ENCODE peak calls at places on chromosomes 5 and 9, in seven cellular contexts. One of them, this sample, is unnamed.

GRCh38 chr9:36903541-36904435 is 130.3 kb downstream of the PAX5 start:
- DNase-seq in tibial nerve: no peak
- DNase-seq in T-helper 9 cell: no peak
- DNase-seq in stimulated activated CD4-positive, alpha-beta T cell treated with anti-CD3 and anti-CD28 coated beads, Interleukin-4, amount 100 ng/mL, for 4 hours: no peak
- DNase-seq in iPS-NIHi11: no peak
- DNase-seq in activated T-helper 1 cell treated with anti-CD3 and anti-CD28 coated beads, Interleukin-2, amount 50 U/mL, for 16 hours: no peak
- DNase-seq in NCI-H1930: no peak
- DNase-seq in this sample: peak

GRCh38 chr5:95730730-95731570 is at the start of gene RHOBTB3:
- DNase-seq in NCI-H1930: peak
- DNase-seq in stimulated activated CD4-positive, alpha-beta T cell treated with anti-CD3 and anti-CD28 coated beads, Interleukin-4, amount 100 ng/mL, for 4 hours: peak
- DNase-seq in iPS-NIHi11: peak
- DNase-seq in tibial nerve: peak
- DNase-seq in T-helper 9 cell: peak
- DNase-seq in activated T-helper 1 cell treated with anti-CD3 and anti-CD28 coated beads, Interleukin-2, amount 50 U/mL, for 16 hours: peak
- DNase-seq in this sample: peak

GRCh38 chr9:99840061-99840460 is 18.4 kb downstream of the NR4A3 start:
- DNase-seq in stimulated activated CD4-positive, alpha-beta T cell treated with anti-CD3 and anti-CD28 coated beads, Interleukin-4, amount 100 ng/mL, for 4 hours: no peak
- DNase-seq in activated T-helper 1 cell treated with anti-CD3 and anti-CD28 coated beads, Interleukin-2, amount 50 U/mL, for 16 hours: no peak
- DNase-seq in tibial nerve: no peak
- DNase-seq in T-helper 9 cell: no peak
- DNase-seq in iPS-NIHi11: no peak
- DNase-seq in NCI-H1930: no peak
- DNase-seq in this sample: no peak

GRCh38 chr5:30698217-30698616 is 495.3 kb upstream of the CDH6 start:
- DNase-seq in NCI-H1930: no peak
- DNase-seq in tibial nerve: no peak
- DNase-seq in T-helper 9 cell: no peak
- DNase-seq in activated T-helper 1 cell treated with anti-CD3 and anti-CD28 coated beads, Interleukin-2, amount 50 U/mL, for 16 hours: no peak
- DNase-seq in stimulated activated CD4-positive, alpha-beta T cell treated with anti-CD3 and anti-CD28 coated beads, Interleukin-4, amount 100 ng/mL, for 4 hours: no peak
- DNase-seq in iPS-NIHi11: no peak
- DNase-seq in this sample: no peak

GRCh38 chr5:130289132-130290088 is 385.1 kb downstream of the CHSY3 start:
- DNase-seq in activated T-helper 1 cell treated with anti-CD3 and anti-CD28 coated beads, Interleukin-2, amount 50 U/mL, for 16 hours: no peak
- DNase-seq in NCI-H1930: no peak
- DNase-seq in tibial nerve: no peak
- DNase-seq in T-helper 9 cell: no peak
- DNase-seq in stimulated activated CD4-positive, alpha-beta T cell treated with anti-CD3 and anti-CD28 coated beads, Interleukin-4, amount 100 ng/mL, for 4 hours: no peak
- DNase-seq in iPS-NIHi11: no peak
- DNase-seq in this sample: no peak

GRCh38 chr5:110376281-110376916 is 350.1 kb downstream of the TMEM232 start:
- DNase-seq in stimulated activated CD4-positive, alpha-beta T cell treated with anti-CD3 and anti-CD28 coated beads, Interleukin-4, amount 100 ng/mL, for 4 hours: no peak
- DNase-seq in NCI-H1930: no peak
- DNase-seq in activated T-helper 1 cell treated with anti-CD3 and anti-CD28 coated beads, Interleukin-2, amount 50 U/mL, for 16 hours: no peak
- DNase-seq in T-helper 9 cell: no peak
- DNase-seq in tibial nerve: no peak
- DNase-seq in iPS-NIHi11: no peak
- DNase-seq in this sample: no peak

GRCh38 chr5:84383816-84384603 is 670 bp downstream of the EDIL3 start:
- DNase-seq in tibial nerve: peak
- DNase-seq in NCI-H1930: no peak
- DNase-seq in T-helper 9 cell: no peak
- DNase-seq in activated T-helper 1 cell treated with anti-CD3 and anti-CD28 coated beads, Interleukin-2, amount 50 U/mL, for 16 hours: no peak
- DNase-seq in stimulated activated CD4-positive, alpha-beta T cell treated with anti-CD3 and anti-CD28 coated beads, Interleukin-4, amount 100 ng/mL, for 4 hours: no peak
- DNase-seq in iPS-NIHi11: peak
- DNase-seq in this sample: peak

GRCh38 chr9:127263664-127264063 is 910 bp upstream of the GARNL3 start:
- DNase-seq in NCI-H1930: no peak
- DNase-seq in iPS-NIHi11: no peak
- DNase-seq in tibial nerve: peak
- DNase-seq in stimulated activated CD4-positive, alpha-beta T cell treated with anti-CD3 and anti-CD28 coated beads, Interleukin-4, amount 100 ng/mL, for 4 hours: no peak
- DNase-seq in activated T-helper 1 cell treated with anti-CD3 and anti-CD28 coated beads, Interleukin-2, amount 50 U/mL, for 16 hours: no peak
- DNase-seq in T-helper 9 cell: no peak
- DNase-seq in this sample: no peak

GRCh38 chr9:15722888-15723287 is 170.0 kb downstream of the CCDC171 start:
- DNase-seq in tibial nerve: no peak
- DNase-seq in iPS-NIHi11: peak
- DNase-seq in activated T-helper 1 cell treated with anti-CD3 and anti-CD28 coated beads, Interleukin-2, amount 50 U/mL, for 16 hours: no peak
- DNase-seq in stimulated activated CD4-positive, alpha-beta T cell treated with anti-CD3 and anti-CD28 coated beads, Interleukin-4, amount 100 ng/mL, for 4 hours: no peak
- DNase-seq in NCI-H1930: no peak
- DNase-seq in T-helper 9 cell: no peak
- DNase-seq in this sample: no peak

GRCh38 chr9:126146254-126147145 is 180.1 kb upstream of the MVB12B start:
- DNase-seq in NCI-H1930: no peak
- DNase-seq in tibial nerve: no peak
- DNase-seq in activated T-helper 1 cell treated with anti-CD3 and anti-CD28 coated beads, Interleukin-2, amount 50 U/mL, for 16 hours: no peak
- DNase-seq in iPS-NIHi11: peak
- DNase-seq in T-helper 9 cell: no peak
- DNase-seq in stimulated activated CD4-positive, alpha-beta T cell treated with anti-CD3 and anti-CD28 coated beads, Interleukin-4, amount 100 ng/mL, for 4 hours: peak
- DNase-seq in this sample: peak

GRCh38 chr9:123353984-123354591 is 1.9 kb upstream of the CRB2 start:
- DNase-seq in iPS-NIHi11: peak
- DNase-seq in stimulated activated CD4-positive, alpha-beta T cell treated with anti-CD3 and anti-CD28 coated beads, Interleukin-4, amount 100 ng/mL, for 4 hours: peak
- DNase-seq in T-helper 9 cell: peak
- DNase-seq in activated T-helper 1 cell treated with anti-CD3 and anti-CD28 coated beads, Interleukin-2, amount 50 U/mL, for 16 hours: peak
- DNase-seq in tibial nerve: peak
- DNase-seq in NCI-H1930: peak
- DNase-seq in this sample: peak

GRCh38 chr5:175254155-175254554 is 189.8 kb downstream of the DRD1 start:
- DNase-seq in NCI-H1930: no peak
- DNase-seq in tibial nerve: no peak
- DNase-seq in stimulated activated CD4-positive, alpha-beta T cell treated with anti-CD3 and anti-CD28 coated beads, Interleukin-4, amount 100 ng/mL, for 4 hours: no peak
- DNase-seq in iPS-NIHi11: no peak
- DNase-seq in T-helper 9 cell: no peak
- DNase-seq in activated T-helper 1 cell treated with anti-CD3 and anti-CD28 coated beads, Interleukin-2, amount 50 U/mL, for 16 hours: no peak
- DNase-seq in this sample: no peak

GRCh38 chr5:39700523-39700922 is 275.7 kb upstream of the DAB2 start:
- DNase-seq in NCI-H1930: no peak
- DNase-seq in stimulated activated CD4-positive, alpha-beta T cell treated with anti-CD3 and anti-CD28 coated beads, Interleukin-4, amount 100 ng/mL, for 4 hours: no peak
- DNase-seq in iPS-NIHi11: no peak
- DNase-seq in T-helper 9 cell: no peak
- DNase-seq in tibial nerve: no peak
- DNase-seq in activated T-helper 1 cell treated with anti-CD3 and anti-CD28 coated beads, Interleukin-2, amount 50 U/mL, for 16 hours: no peak
- DNase-seq in this sample: no peak

GRCh38 chr9:120331913-120332312 is 248.1 kb downstream of the CDK5RAP2 start:
- DNase-seq in activated T-helper 1 cell treated with anti-CD3 and anti-CD28 coated beads, Interleukin-2, amount 50 U/mL, for 16 hours: no peak
- DNase-seq in T-helper 9 cell: no peak
- DNase-seq in stimulated activated CD4-positive, alpha-beta T cell treated with anti-CD3 and anti-CD28 coated beads, Interleukin-4, amount 100 ng/mL, for 4 hours: no peak
- DNase-seq in iPS-NIHi11: no peak
- DNase-seq in tibial nerve: no peak
- DNase-seq in NCI-H1930: no peak
- DNase-seq in this sample: no peak

GRCh38 chr5:10590226-10591047 is 26.6 kb downstream of the ANKRD33B start:
- DNase-seq in NCI-H1930: no peak
- DNase-seq in T-helper 9 cell: no peak
- DNase-seq in tibial nerve: no peak
- DNase-seq in iPS-NIHi11: peak
- DNase-seq in stimulated activated CD4-positive, alpha-beta T cell treated with anti-CD3 and anti-CD28 coated beads, Interleukin-4, amount 100 ng/mL, for 4 hours: no peak
- DNase-seq in activated T-helper 1 cell treated with anti-CD3 and anti-CD28 coated beads, Interleukin-2, amount 50 U/mL, for 16 hours: no peak
- DNase-seq in this sample: peak

GRCh38 chr9:127720031-127720864 is 4.4 kb downstream of the TTC16 start:
- DNase-seq in T-helper 9 cell: no peak
- DNase-seq in stimulated activated CD4-positive, alpha-beta T cell treated with anti-CD3 and anti-CD28 coated beads, Interleukin-4, amount 100 ng/mL, for 4 hours: no peak
- DNase-seq in NCI-H1930: no peak
- DNase-seq in iPS-NIHi11: no peak
- DNase-seq in activated T-helper 1 cell treated with anti-CD3 and anti-CD28 coated beads, Interleukin-2, amount 50 U/mL, for 16 hours: no peak
- DNase-seq in tibial nerve: no peak
- DNase-seq in this sample: no peak

GRCh38 chr9:129899620-129900019 is 64.4 kb downstream of the USP20 start:
- DNase-seq in T-helper 9 cell: no peak
- DNase-seq in tibial nerve: no peak
- DNase-seq in iPS-NIHi11: no peak
- DNase-seq in activated T-helper 1 cell treated with anti-CD3 and anti-CD28 coated beads, Interleukin-2, amount 50 U/mL, for 16 hours: no peak
- DNase-seq in NCI-H1930: no peak
- DNase-seq in stimulated activated CD4-positive, alpha-beta T cell treated with anti-CD3 and anti-CD28 coated beads, Interleukin-4, amount 100 ng/mL, for 4 hours: no peak
- DNase-seq in this sample: no peak

GRCh38 chr5:142669479-142669878 is 16.4 kb downstream of the FGF1 start:
- DNase-seq in stimulated activated CD4-positive, alpha-beta T cell treated with anti-CD3 and anti-CD28 coated beads, Interleukin-4, amount 100 ng/mL, for 4 hours: no peak
- DNase-seq in activated T-helper 1 cell treated with anti-CD3 and anti-CD28 coated beads, Interleukin-2, amount 50 U/mL, for 16 hours: no peak
- DNase-seq in tibial nerve: no peak
- DNase-seq in T-helper 9 cell: no peak
- DNase-seq in NCI-H1930: no peak
- DNase-seq in iPS-NIHi11: no peak
- DNase-seq in this sample: no peak

GRCh38 chr5:150499437-150499956 is 8.4 kb upstream of the NDST1 start:
- DNase-seq in T-helper 9 cell: no peak
- DNase-seq in stimulated activated CD4-positive, alpha-beta T cell treated with anti-CD3 and anti-CD28 coated beads, Interleukin-4, amount 100 ng/mL, for 4 hours: no peak
- DNase-seq in activated T-helper 1 cell treated with anti-CD3 and anti-CD28 coated beads, Interleukin-2, amount 50 U/mL, for 16 hours: no peak
- DNase-seq in iPS-NIHi11: no peak
- DNase-seq in NCI-H1930: no peak
- DNase-seq in tibial nerve: no peak
- DNase-seq in this sample: no peak

GRCh38 chr9:16625106-16625505 is 245.4 kb downstream of the BNC2 start:
- DNase-seq in iPS-NIHi11: no peak
- DNase-seq in activated T-helper 1 cell treated with anti-CD3 and anti-CD28 coated beads, Interleukin-2, amount 50 U/mL, for 16 hours: no peak
- DNase-seq in tibial nerve: no peak
- DNase-seq in NCI-H1930: no peak
- DNase-seq in T-helper 9 cell: no peak
- DNase-seq in stimulated activated CD4-positive, alpha-beta T cell treated with anti-CD3 and anti-CD28 coated beads, Interleukin-4, amount 100 ng/mL, for 4 hours: no peak
- DNase-seq in this sample: no peak

GRCh38 chr9:91771027-91771426 is 179.0 kb downstream of the ROR2 start:
- DNase-seq in activated T-helper 1 cell treated with anti-CD3 and anti-CD28 coated beads, Interleukin-2, amount 50 U/mL, for 16 hours: no peak
- DNase-seq in T-helper 9 cell: no peak
- DNase-seq in tibial nerve: no peak
- DNase-seq in iPS-NIHi11: peak
- DNase-seq in NCI-H1930: no peak
- DNase-seq in stimulated activated CD4-positive, alpha-beta T cell treated with anti-CD3 and anti-CD28 coated beads, Interleukin-4, amount 100 ng/mL, for 4 hours: no peak
- DNase-seq in this sample: no peak

This sample was measured in dermis blood vessel endothelial cell.